ENCODE peak calls at places on chromosomes 11 and 22, in five cellular contexts. T is DMS 273 treated with DMSO at 0.1 percent for 48 hours, Q is EH, C is cerebellum, A is activated T-cell treated with anti-CD3 and anti-CD28 coated beads for 1 hour. E is an unnamed sample.

GRCh38 chr22:45577746-45578523 is 75.3 kb downstream of the FBLN1 start:
- DNase-seq in C (peak; percentile 71), A (peak; percentile 69), Q (peak; percentile 80), T (peak; percentile 46), E (peak; percentile 86)

GRCh38 chr11:110473666-110474065 is 43.9 kb downstream of the FDX1 start:
- DNase-seq in A (no peak), C (no peak), Q (no peak), T (no peak), E (no peak)

GRCh38 chr11:109894242-109894641 is 198.9 kb upstream of the ZC3H12C start:
- DNase-seq in A (no peak), T (no peak), Q (no peak), C (no peak), E (no peak)

GRCh38 chr11:81444306-81444705 is 1289.4 kb downstream of the FAM181B start:
- DNase-seq in T (no peak), A (no peak), C (no peak), Q (no peak), E (no peak)

GRCh38 chr11:77542296-77542695 is 47.5 kb upstream of the AQP11 start:
- DNase-seq in T (no peak), Q (peak; percentile 76), A (no peak), C (no peak), E (no peak)

GRCh38 chr11:44727114-44727372 is 281 bp downstream of the TSPAN18 start:
- DNase-seq in Q (no peak), C (no peak), T (no peak), A (no peak), E (no peak)

GRCh38 chr11:119976805-119977583 is 160.9 kb downstream of the TRIM29 start:
- DNase-seq in A (no peak), C (no peak), T (no peak), Q (no peak), E (no peak)

GRCh38 chr11:59728913-59729312 is 15.3 kb upstream of the OR10V1 start:
- DNase-seq in T (no peak), A (no peak), C (no peak), Q (no peak), E (no peak)

GRCh38 chr22:22884010-22884887 is 3.4 kb upstream of the IGLL5 start:
- DNase-seq in Q (peak; percentile 62), C (peak; percentile 64), A (peak; percentile 47), T (peak; percentile 13), E (peak; percentile 64)

GRCh38 chr22:25021976-25022711 is 69.6 kb downstream of the KIAA1671 start:
- DNase-seq in C (no peak), Q (no peak), A (no peak), T (peak; percentile 80), E (peak; percentile 38)

GRCh38 chr22:23675502-23676415 is 15.1 kb upstream of the RGL4 start:
- DNase-seq in T (no peak), Q (peak; percentile 17), C (no peak), A (no peak), E (no peak)